ENCODE peak calls at places on chromosomes 6 and 20, in five cellular contexts. G, K, F, E and R are unnamed samples.

GRCh38 chr6:10412948-10413849 is 1.7 kb downstream of the TFAP2A start:
- DNase-seq in F (no peak), E (no peak), K (no peak), G (no peak), R (no peak)

GRCh38 chr6:170232186-170233002 is 58.5 kb downstream of the DLL1 start:
- DNase-seq in F (no peak), K (no peak), E (peak; percentile 3), G (no peak), R (no peak)

GRCh38 chr6:15017803-15018202 is 228.1 kb upstream of the JARID2 start:
- DNase-seq in K (no peak), G (no peak), E (no peak), F (no peak), R (no peak)

GRCh38 chr6:23559587-23560343 is 566.2 kb upstream of the NRSN1 start:
- DNase-seq in G (no peak), F (no peak), E (no peak), K (peak; percentile 45), R (peak; percentile 91)

GRCh38 chr20:35339007-35339406 is 46.8 kb upstream of the FAM83C start:
- DNase-seq in G (no peak), K (no peak), F (no peak), E (peak; percentile 93), R (no peak)

GRCh38 chr6:43196337-43196736 is 14.3 kb downstream of the CUL9 start:
- DNase-seq in F (no peak), E (no peak), K (peak; percentile 29), G (no peak), R (no peak)

GRCh38 chr6:41422156-41422555 is 86.7 kb downstream of the NCR2 start:
- DNase-seq in F (no peak), G (no peak), E (no peak), K (no peak), R (no peak)

GRCh38 chr6:34301408-34301807 is 52.6 kb upstream of the SMIM29 start:
- DNase-seq in E (peak; percentile 91), G (no peak), K (no peak), F (no peak), R (no peak)

GRCh38 chr6:157800420-157801237 is 22.4 kb upstream of the SNX9 start:
- DNase-seq in G (no peak), K (no peak), E (peak; percentile 41), F (no peak), R (no peak)

GRCh38 chr6:122869437-122870024 is 80.5 kb downstream of the SMPDL3A start:
- DNase-seq in K (peak; percentile 53), G (no peak), E (peak; percentile 8), F (no peak), R (peak; percentile 72)

GRCh38 chr6:52981215-52981910 is 13.7 kb downstream of the GSTA4 start:
- DNase-seq in K (no peak), F (no peak), G (no peak), E (no peak), R (peak; percentile 21)

GRCh38 chr6:82875573-82876185 is 190.0 kb downstream of the UBE3D start:
- DNase-seq in K (no peak), E (peak; percentile 32), G (no peak), F (no peak), R (no peak)

GRCh38 chr20:55882922-55883321 is 122.4 kb downstream of the CBLN4 start:
- DNase-seq in F (no peak), K (no peak), G (no peak), E (no peak), R (no peak)

GRCh38 chr6:5085638-5086293 is 625 bp downstream of the PPP1R3G start:
- DNase-seq in E (no peak), F (no peak), G (no peak), K (no peak), R (no peak)

GRCh38 chr6:168032383-168032760 is 34.9 kb downstream of the KIF25 start:
- DNase-seq in E (peak; percentile 59), K (no peak), G (no peak), F (no peak), R (no peak)

GRCh38 chr6:95249176-95249575 is 328.2 kb upstream of the MANEA start:
- DNase-seq in K (no peak), G (no peak), E (peak; percentile 6), F (no peak), R (no peak)

GRCh38 chr20:53942973-53943372 is 127.4 kb downstream of the BCAS1 start:
- DNase-seq in E (no peak), F (no peak), K (peak; percentile 62), G (no peak), R (no peak)

GRCh38 chr6:22072939-22073338 is 223.9 kb downstream of the PRL start:
- DNase-seq in G (no peak), F (no peak), K (no peak), E (no peak), R (no peak)

GRCh38 chr6:88135578-88136114 is 30.5 kb downstream of the CNR1 start:
- DNase-seq in K (no peak), G (no peak), E (no peak), F (no peak), R (no peak)

GRCh38 chr6:100463685-100464161 is 998 bp downstream of the SIM1 start:
- DNase-seq in K (no peak), E (no peak), G (no peak), F (no peak), R (no peak)

GRCh38 chr6:170124836-170125235 is 166.0 kb downstream of the DLL1 start:
- DNase-seq in F (no peak), E (no peak), G (no peak), K (no peak), R (no peak)

GRCh38 chr6:154931741-154932424 is 63.2 kb upstream of the TIAM2 start:
- DNase-seq in G (no peak), E (peak; percentile 36), K (peak; percentile 41), F (no peak), R (no peak)

GRCh38 chr6:20217900-20218299 is 5.6 kb upstream of the MBOAT1 start:
- DNase-seq in K (no peak), E (no peak), F (no peak), G (no peak), R (no peak)

GRCh38 chr20:47272893-47273590 is 83.5 kb downstream of the ZMYND8 start:
- DNase-seq in E (peak; percentile 20), K (peak; percentile 78), F (peak; percentile 26), G (peak; percentile 13), R (peak; percentile 74)